ENCODE peak calls at places on chromosomes 5 and 9, in eight cellular contexts. C is fibroblast of the aortic adventitia, M is H7, F is tibial artery, S is adipocyte, D is GM12878, B is Peyer's patch, T is GM23248. R is an unnamed sample.

GRCh38 chr9:123455187-123455586 is 99.2 kb downstream of the CRB2 start:
- DNase-seq in C (no peak), M (no peak), F (peak), S (no peak), D (no peak), B (no peak), T (no peak), R (no peak)

GRCh38 chr9:96006961-96007360 is 131.5 kb downstream of the ERCC6L2 start:
- DNase-seq in C (no peak), M (no peak), F (no peak), S (peak), D (no peak), B (no peak), T (peak), R (no peak)

GRCh38 chr5:107359916-107360234 is 310.9 kb downstream of the EFNA5 start:
- DNase-seq in C (no peak), M (no peak), F (no peak), S (no peak), D (no peak), B (no peak), T (no peak), R (no peak)

GRCh38 chr5:132813599-132814440 is 718 bp downstream of the SOWAHA start:
- DNase-seq in C (no peak), M (peak), F (peak), S (peak), D (no peak), B (peak), T (peak), R (no peak)

GRCh38 chr9:87872079-87872624 is 10.5 kb upstream of the SPATA31E1 start:
- DNase-seq in C (peak), M (peak), F (peak), S (peak), D (no peak), B (peak), T (peak), R (no peak)

GRCh38 chr9:94802795-94803194 is 76.3 kb downstream of the AOPEP start:
- DNase-seq in C (no peak), M (no peak), F (no peak), S (no peak), D (peak), B (no peak), T (no peak), R (no peak)

GRCh38 chr5:31598640-31599611 is 40.0 kb upstream of the PDZD2 start:
- DNase-seq in C (no peak), M (no peak), F (no peak), S (no peak), D (no peak), B (no peak), T (no peak), R (no peak)

GRCh38 chr9:16202913-16203734 is 650.3 kb downstream of the CCDC171 start:
- DNase-seq in C (peak), M (peak), F (no peak), S (peak), D (no peak), B (no peak), T (peak), R (no peak)

GRCh38 chr5:54656261-54656728 is 138.7 kb downstream of the SNX18 start:
- DNase-seq in C (peak), M (no peak), F (no peak), S (no peak), D (no peak), B (no peak), T (no peak), R (no peak)

GRCh38 chr9:85521331-85522197 is 220.2 kb downstream of the AGTPBP1 start:
- DNase-seq in C (no peak), M (no peak), F (no peak), S (no peak), D (no peak), B (no peak), T (peak), R (no peak)

GRCh38 chr5:1515921-1516571 is 7.7 kb downstream of the LPCAT1 start:
- DNase-seq in C (no peak), M (peak), F (peak), S (no peak), D (no peak), B (peak), T (peak), R (no peak)

GRCh38 chr9:98899399-98900056 is 44.2 kb upstream of the COL15A1 start:
- DNase-seq in C (peak), M (no peak), F (no peak), S (peak), D (no peak), B (no peak), T (peak), R (peak)

GRCh38 chr5:135038829-135039525 is 4.9 kb upstream of the PITX1 start:
- DNase-seq in C (no peak), M (peak), F (no peak), S (peak), D (no peak), B (no peak), T (peak), R (no peak)

GRCh38 chr5:4188704-4189103 is 593.1 kb downstream of the IRX1 start:
- DNase-seq in C (no peak), M (no peak), F (no peak), S (no peak), D (no peak), B (no peak), T (no peak), R (no peak)

GRCh38 chr5:95938766-95939165 is 22.9 kb downstream of the ELL2 start:
- DNase-seq in C (no peak), M (no peak), F (no peak), S (no peak), D (no peak), B (no peak), T (no peak), R (no peak)

GRCh38 chr5:74546796-74547195 is 93.7 kb downstream of the ENC1 start:
- DNase-seq in C (peak), M (no peak), F (no peak), S (peak), D (no peak), B (no peak), T (peak), R (no peak)

GRCh38 chr5:149940077-149940574 is 4.5 kb downstream of the PDE6A start:
- DNase-seq in C (peak), M (no peak), F (no peak), S (peak), D (no peak), B (no peak), T (peak), R (no peak)

GRCh38 chr9:105447386-105447813 is 434 bp upstream of the FSD1L start:
- DNase-seq in C (no peak), M (no peak), F (no peak), S (no peak), D (no peak), B (no peak), T (peak), R (no peak)

GRCh38 chr5:154740483-154740882 is 14.7 kb upstream of the LARP1 start:
- DNase-seq in C (peak), M (no peak), F (peak), S (peak), D (no peak), B (no peak), T (peak), R (no peak)

GRCh38 chr9:109272745-109273144 is 48.1 kb downstream of the EPB41L4B start:
- DNase-seq in C (peak), M (no peak), F (no peak), S (no peak), D (no peak), B (no peak), T (peak), R (no peak)

GRCh38 chr9:69601698-69602097 is 70.5 kb downstream of the APBA1 start:
- DNase-seq in C (no peak), M (no peak), F (no peak), S (no peak), D (no peak), B (no peak), T (no peak), R (peak)

GRCh38 chr5:117077142-117077541 is 502.5 kb upstream of the SEMA6A start:
- DNase-seq in C (no peak), M (peak), F (no peak), S (peak), D (no peak), B (no peak), T (peak), R (no peak)

DNA sequence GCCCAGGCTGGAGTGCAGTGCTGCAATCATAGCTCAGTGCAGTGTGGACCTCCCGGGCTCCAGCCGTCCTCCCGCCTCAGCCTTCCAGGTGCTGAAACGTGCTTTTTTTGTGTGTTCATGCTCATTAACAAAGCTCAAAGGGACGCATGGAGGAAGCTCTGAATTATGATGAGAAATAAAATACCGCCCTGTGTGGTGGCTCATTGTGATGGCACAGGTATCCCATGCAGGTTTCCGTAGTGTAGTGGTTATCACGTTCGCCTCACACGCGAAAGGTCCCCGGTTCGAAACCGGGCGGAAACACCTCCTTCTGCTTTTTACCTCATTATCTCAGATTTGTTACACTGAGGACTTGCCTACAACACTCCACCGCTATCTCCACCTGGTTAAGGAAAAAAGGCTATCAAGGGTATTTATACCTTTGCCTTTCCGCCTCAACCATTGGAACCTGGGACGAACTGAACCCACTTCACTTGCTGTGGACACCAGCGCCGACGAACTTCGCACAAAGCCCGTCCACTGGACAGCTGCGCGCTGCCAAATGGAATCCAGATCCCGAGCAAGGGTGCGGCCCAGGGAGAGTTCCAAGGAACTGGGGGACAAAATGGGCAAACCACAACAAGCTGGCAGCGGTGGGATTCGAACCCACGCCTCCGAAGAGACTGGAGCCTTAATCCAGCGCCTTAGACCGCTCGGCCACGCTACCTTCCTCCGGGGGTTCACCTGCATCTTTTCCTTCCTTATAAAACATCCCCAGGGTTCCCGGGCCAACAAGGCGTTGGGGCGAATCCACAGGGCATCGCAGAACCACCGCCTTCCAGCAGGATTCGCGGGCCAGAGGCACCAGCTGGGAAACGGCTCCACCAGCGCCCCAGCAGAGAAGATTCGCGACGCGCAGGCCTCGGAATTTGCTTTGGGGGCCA is 26.3 kb downstream of the OR2V2 start:
- DNase-seq in C (no peak), M (peak), F (no peak), S (no peak), D (peak), B (no peak), T (peak), R (peak)
- H3K4me3 ChIP-seq in C (no peak), M (peak), F (no peak), S (no peak), D (peak), B (no peak), T (no peak), R (peak)

DNA sequence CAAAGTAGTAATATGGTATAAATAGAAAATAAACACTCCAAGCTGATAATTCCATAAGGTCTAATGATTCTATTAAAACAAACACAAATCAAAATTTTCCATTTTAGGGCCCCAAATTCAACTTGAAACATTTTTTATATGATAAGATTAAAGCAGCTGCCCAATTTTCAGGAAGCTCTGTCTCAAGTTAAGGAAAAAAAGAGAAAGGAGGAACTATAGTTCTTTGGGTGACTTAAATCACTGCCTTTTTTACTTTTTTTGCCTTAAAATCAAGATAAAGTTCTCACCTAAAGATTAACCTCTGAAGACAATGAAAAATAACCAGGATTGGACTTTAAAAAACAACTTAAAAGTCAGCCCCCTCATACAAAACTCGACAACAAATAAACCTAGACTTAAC is 76.0 kb upstream of the IFNE start:
- DNase-seq in C (peak), M (no peak), F (no peak), S (peak), D (no peak), B (no peak), T (no peak), R (no peak)
- H3K4me3 ChIP-seq in C (peak), M (no peak), F (no peak), S (peak), D (no peak), B (peak), T (peak), R (no peak)

DNA sequence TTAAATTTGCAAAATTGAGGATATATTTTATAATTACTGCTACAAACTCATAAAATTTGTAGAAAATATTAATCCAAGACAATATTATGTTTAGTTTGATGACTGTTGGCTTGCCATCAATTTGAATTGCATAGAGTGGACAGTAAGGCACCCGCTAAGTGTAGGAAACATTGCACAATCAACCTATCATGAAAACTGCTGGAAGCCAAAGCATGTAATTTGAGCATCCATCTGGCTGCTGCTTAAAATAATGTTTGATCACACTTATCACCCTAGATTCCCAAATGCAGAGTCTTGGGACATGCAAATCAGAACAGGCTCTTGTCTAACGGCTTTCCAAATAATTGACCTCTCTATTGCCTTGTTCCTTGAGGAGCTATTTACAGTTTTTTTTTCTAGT is 342.0 kb downstream of the PRR16 start:
- DNase-seq in C (peak), M (no peak), F (no peak), S (peak), D (no peak), B (no peak), T (peak), R (no peak)
- H3K4me3 ChIP-seq in C (no peak), M (no peak), F (no peak), S (no peak), D (no peak), B (no peak), T (no peak), R (no peak)

GRCh38 chr5:77210091-77211012 is at the start of gene PDE8B:
- DNase-seq in C (no peak), M (peak), F (no peak), S (peak), D (no peak), B (peak), T (peak), R (no peak)

GRCh38 chr5:77211691-77212047 is 1.2 kb downstream of the PDE8B start:
- DNase-seq in C (no peak), M (no peak), F (no peak), S (no peak), D (no peak), B (no peak), T (no peak), R (no peak)

GRCh38 chr5:77211013-77211690 is 672 bp downstream of the PDE8B start:
- DNase-seq in C (no peak), M (peak), F (no peak), S (peak), D (no peak), B (no peak), T (peak), R (no peak)

GRCh38 chr5:77208507-77209163 is 1.8 kb upstream of the PDE8B start:
- DNase-seq in C (no peak), M (no peak), F (peak), S (no peak), D (no peak), B (no peak), T (peak), R (no peak)

GRCh38 chr5:77209495-77210090 is 887 bp upstream of the PDE8B start:
- DNase-seq in C (no peak), M (peak), F (no peak), S (peak), D (no peak), B (no peak), T (no peak), R (no peak)
- H3K4me3 ChIP-seq in C (no peak), M (peak), F (peak), S (peak), D (no peak), B (no peak), T (peak), R (no peak)

DNA sequence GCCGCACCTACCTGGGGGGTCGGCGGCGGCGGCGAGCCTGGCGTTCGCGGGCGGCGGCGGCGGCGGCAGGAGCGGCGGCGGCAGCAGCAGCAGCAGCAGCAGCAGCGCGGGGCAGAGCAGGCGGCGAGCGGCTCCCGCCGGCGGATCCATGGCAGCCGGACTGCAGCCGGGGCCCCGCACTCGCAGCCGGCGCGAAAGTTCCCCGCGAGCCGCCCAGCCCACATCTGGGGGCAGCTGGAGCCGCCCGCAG is 157 bp downstream of the ADAMTS2 start:
- DNase-seq in C (no peak), M (no peak), F (no peak), S (no peak), D (no peak), B (no peak), T (no peak), R (no peak)
- H3K4me3 ChIP-seq in C (peak), M (peak), F (peak), S (peak), D (no peak), B (peak), T (peak), R (no peak)

GRCh38 chr9:101026824-101027223 is 1.7 kb upstream of the PLPPR1 start:
- DNase-seq in C (no peak), M (no peak), F (no peak), S (no peak), D (no peak), B (no peak), T (no peak), R (no peak)

GRCh38 chr9:101029300-101030021 is 934 bp downstream of the PLPPR1 start:
- DNase-seq in C (no peak), M (peak), F (no peak), S (no peak), D (no peak), B (no peak), T (no peak), R (no peak)

GRCh38 chr9:101027246-101027645 is 1.3 kb upstream of the PLPPR1 start:
- DNase-seq in C (no peak), M (no peak), F (no peak), S (no peak), D (no peak), B (no peak), T (no peak), R (no peak)

GRCh38 chr9:101028346-101029299 is at the start of gene PLPPR1:
- DNase-seq in C (peak), M (peak), F (no peak), S (peak), D (no peak), B (peak), T (peak), R (peak)

DNA sequence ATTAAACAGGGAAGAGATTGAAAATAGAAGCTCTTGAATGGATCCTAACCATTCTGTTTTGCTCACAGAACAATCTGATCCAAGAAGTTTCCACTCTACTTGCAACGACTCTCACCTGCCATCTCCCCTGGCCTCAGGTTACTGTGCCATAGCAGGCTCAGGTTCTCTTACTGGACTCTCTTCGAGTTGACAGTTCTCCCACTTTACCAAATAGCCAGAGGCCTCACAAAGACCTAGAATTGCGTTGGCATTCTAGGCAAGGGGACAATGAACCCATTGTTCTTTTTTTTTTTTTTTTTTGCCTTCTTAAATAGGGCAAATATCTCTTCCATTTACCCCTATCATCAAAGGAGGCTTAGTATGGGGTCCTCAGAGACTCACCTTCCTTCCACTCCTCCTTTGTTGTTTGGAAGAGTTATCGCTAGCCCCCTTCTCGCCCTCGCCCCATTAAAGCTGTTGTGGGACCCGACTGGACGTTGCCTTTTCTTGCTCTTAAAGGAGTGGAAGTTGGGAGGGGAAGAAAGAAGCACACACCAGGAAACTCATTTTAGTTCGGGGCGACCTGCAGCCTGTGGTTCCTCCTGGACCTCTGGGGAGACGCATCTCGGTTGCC is 688 bp upstream of the PLPPR1 start:
- DNase-seq in C (no peak), M (no peak), F (no peak), S (no peak), D (no peak), B (no peak), T (no peak), R (no peak)
- H3K4me3 ChIP-seq in C (peak), M (peak), F (no peak), S (peak), D (no peak), B (no peak), T (peak), R (peak)

GRCh38 chr5:36756848-36757247 is 119.7 kb upstream of the NIPBL start:
- DNase-seq in C (no peak), M (no peak), F (no peak), S (no peak), D (no peak), B (peak), T (no peak), R (no peak)
- H3K4me3 ChIP-seq in C (no peak), M (no peak), F (no peak), S (no peak), D (no peak), B (no peak), T (no peak), R (no peak)

DNA sequence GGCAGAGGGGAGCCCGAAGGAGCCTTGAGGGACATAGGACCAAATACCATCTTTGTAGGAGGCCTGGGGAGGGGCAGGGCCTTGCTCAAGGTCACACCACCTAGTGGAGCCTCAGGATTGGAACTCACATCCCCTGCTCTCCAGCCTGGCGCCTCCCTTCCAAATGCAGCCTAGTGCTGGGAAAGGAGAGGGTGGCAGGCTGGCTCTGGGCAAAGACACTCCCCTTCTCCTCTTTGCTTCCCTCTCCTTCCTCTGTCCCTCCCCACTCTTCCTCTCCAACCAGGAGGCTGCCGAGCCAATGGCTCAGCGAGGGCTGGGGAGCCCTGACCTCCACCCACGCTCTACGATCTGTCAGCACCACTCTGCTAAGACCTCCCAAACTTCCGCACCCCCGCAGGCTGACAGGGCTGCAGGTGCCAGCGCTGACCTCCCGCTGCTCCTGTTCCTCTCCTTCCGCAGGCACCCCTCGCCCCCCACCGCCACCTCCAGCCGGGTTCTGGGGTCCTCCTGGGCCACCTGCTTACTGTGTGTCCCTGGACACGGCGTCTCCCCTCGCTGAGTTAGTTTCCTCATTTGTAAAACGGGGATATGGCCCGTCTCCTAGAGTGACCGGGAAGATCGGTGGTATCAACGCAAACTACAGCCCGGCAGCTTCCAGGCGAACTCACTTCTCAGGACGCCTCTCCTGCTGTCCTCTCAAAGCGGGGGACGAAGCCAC is 52.9 kb downstream of the C9orf50 start:
- DNase-seq in C (peak), M (peak), F (peak), S (peak), D (no peak), B (no peak), T (peak), R (no peak)
- H3K4me3 ChIP-seq in C (peak), M (peak), F (peak), S (peak), D (no peak), B (peak), T (peak), R (no peak)

R was measured in Jurkat, Clone E6-1.